ENCODE peak calls at places on chromosome 1, in ten cellular contexts. I is bronchial epithelial cell; C is lung; U is neural progenitor cell; L is tibial artery; Z is right lobe of liver; G is hepatocyte; X is upper lobe of right lung; P is body of pancreas; D is CD8-positive, alpha-beta memory T cell. S is an unnamed sample. For H3K27me3, the result is how much of the 10 kb centered on the place peaks cover.

GRCh38 chr1:4603317-4604110 is 50.9 kb upstream of the AJAP1 start:
- DNase-seq in I (peak), C (no peak), U (no peak), L (no peak), Z (no peak), G (no peak), X (no peak), P (no peak), D (no peak), S (no peak)

GRCh38 chr1:116772648-116773045 is 18.4 kb downstream of the CD2 start:
- DNase-seq in I (peak), C (no peak), U (no peak), L (no peak), Z (no peak), G (no peak), X (no peak), P (no peak), D (no peak), S (no peak)

GRCh38 chr1:245990315-245991022 is 516.6 kb downstream of the SMYD3 start:
- DNase-seq in I (no peak), C (no peak), U (no peak), L (no peak), Z (no peak), G (peak), X (no peak), P (no peak), D (no peak), S (no peak)

GRCh38 chr1:204837440-204838084 is 33.1 kb upstream of the NFASC start:
- DNase-seq in I (peak), C (no peak), U (peak), L (no peak), Z (no peak), G (peak), X (no peak), P (peak), D (no peak), S (peak)

GRCh38 chr1:156053770-156054499 is at the start of gene UBQLN4:
- DNase-seq in I (peak), C (peak), U (peak), L (peak), Z (peak), G (peak), X (peak), P (peak), D (peak), S (peak)

GRCh38 chr1:116152577-116152943 is 41.4 kb downstream of the MAB21L3 start:
- DNase-seq in I (no peak), C (no peak), U (no peak), L (no peak), Z (no peak), G (no peak), X (no peak), P (no peak), D (no peak), S (no peak)

GRCh38 chr1:167090289-167090942 is at the start of gene GPA33:
- DNase-seq in I (no peak), C (no peak), U (no peak), L (no peak), Z (no peak), G (peak), X (no peak), P (no peak), D (peak), S (no peak)

GRCh38 chr1:248756151-248756550 is 592 bp upstream of the LYPD8 start:
- DNase-seq in I (no peak), C (no peak), U (no peak), L (no peak), Z (no peak), G (no peak), X (no peak), P (no peak), D (no peak), S (no peak)

GRCh38 chr1:175555266-175555665 is 188.1 kb downstream of the TNR start:
- DNase-seq in I (peak), C (no peak), U (no peak), L (no peak), Z (no peak), G (no peak), X (no peak), P (no peak), D (no peak), S (no peak)

DNA sequence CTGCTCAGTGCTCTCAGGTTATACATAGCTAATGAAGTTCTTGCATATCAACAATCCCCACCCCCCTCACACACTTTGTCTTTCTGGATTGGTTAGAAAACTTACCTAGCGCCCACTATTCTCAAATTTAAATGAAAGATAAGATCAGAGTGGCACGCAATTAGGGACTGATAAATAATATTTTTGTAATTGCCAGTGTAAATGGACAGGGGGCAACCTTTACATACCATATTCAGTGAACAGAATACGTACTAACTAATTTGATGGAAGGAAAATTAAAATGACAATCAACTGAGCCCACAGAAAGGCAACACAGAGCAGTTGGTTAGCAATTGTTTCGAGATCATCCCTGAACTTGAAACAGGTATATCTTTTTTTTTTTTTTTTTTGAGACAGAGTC is 11.7 kb downstream of the SELL start:
- DNase-seq in I (no peak), C (no peak), U (no peak), L (no peak), Z (no peak), G (no peak), X (no peak), P (no peak), D (no peak), S (no peak)
- H3K4me3 ChIP-seq in I (no peak), C (no peak), U (no peak), L (no peak), Z (no peak), G (no peak), X (no peak), P (no peak), D (no peak), S (no peak)

GRCh38 chr1:179745131-179745611 is 2.1 kb downstream of the FAM163A start:
- DNase-seq in I (no peak), C (no peak), U (peak), L (no peak), Z (no peak), G (peak), X (no peak), P (no peak), D (no peak), S (peak)

GRCh38 chr1:179743679-179744400 is 749 bp downstream of the FAM163A start:
- DNase-seq in I (no peak), C (no peak), U (peak), L (no peak), Z (no peak), G (peak), X (no peak), P (no peak), D (no peak), S (peak)

GRCh38 chr1:179744401-179745130 is 1.5 kb downstream of the FAM163A start:
- DNase-seq in I (no peak), C (no peak), U (peak), L (no peak), Z (no peak), G (no peak), X (no peak), P (no peak), D (no peak), S (peak)

GRCh38 chr1:179742717-179743678 is at the start of gene FAM163A:
- DNase-seq in I (no peak), C (no peak), U (peak), L (no peak), Z (no peak), G (peak), X (no peak), P (no peak), D (no peak), S (peak)

GRCh38 chr1:179742291-179742690 is 800 bp upstream of the FAM163A start:
- DNase-seq in I (no peak), C (no peak), U (no peak), L (no peak), Z (no peak), G (no peak), X (no peak), P (no peak), D (no peak), S (peak)
- H3K27me3 ChIP-seq in I (under half), C (under half), U (half or more), L (half or more), Z (under half), G (half or more), X (half or more), P (under half), D (under half), S (half or more)

GRCh38 chr1:88973520-88974137 is 18.8 kb downstream of the KYAT3 start:
- DNase-seq in I (peak), C (no peak), U (peak), L (no peak), Z (no peak), G (peak), X (no peak), P (no peak), D (no peak), S (no peak)

GRCh38 chr1:88979749-88980116 is 12.7 kb downstream of the KYAT3 start:
- DNase-seq in I (no peak), C (no peak), U (no peak), L (no peak), Z (no peak), G (no peak), X (no peak), P (no peak), D (no peak), S (no peak)

GRCh38 chr1:88980918-88981317 is 11.5 kb downstream of the KYAT3 start:
- DNase-seq in I (no peak), C (no peak), U (no peak), L (no peak), Z (no peak), G (no peak), X (no peak), P (no peak), D (no peak), S (no peak)

GRCh38 chr1:88979054-88979748 is 13.2 kb downstream of the KYAT3 start:
- DNase-seq in I (no peak), C (no peak), U (no peak), L (no peak), Z (no peak), G (no peak), X (no peak), P (no peak), D (no peak), S (no peak)

GRCh38 chr1:88976235-88976634 is 16.2 kb downstream of the KYAT3 start:
- DNase-seq in I (peak), C (no peak), U (no peak), L (no peak), Z (no peak), G (no peak), X (no peak), P (no peak), D (no peak), S (no peak)
- H3K4me3 ChIP-seq in I (no peak), C (no peak), U (no peak), L (no peak), Z (no peak), G (no peak), X (no peak), P (no peak), D (no peak), S (no peak)

GRCh38 chr1:110608247-110608646 is 2.1 kb upstream of the KCNA2 start:
- DNase-seq in I (no peak), C (no peak), U (no peak), L (no peak), Z (no peak), G (no peak), X (no peak), P (no peak), D (no peak), S (peak)
- H3K27me3 ChIP-seq in I (under half), C (under half), U (half or more), L (half or more), Z (under half), G (half or more), X (half or more), P (under half), D (under half), S (half or more)